ENCODE peak calls at places on chromosomes 6 and 20, in four cellular contexts. N is foreskin fibroblast, K is cardiac muscle cell, W is neural progenitor cell. F is an unnamed sample.

GRCh38 chr6:22575190-22575589 is 5.8 kb downstream of the HDGFL1 start:
- DNase-seq in N (peak), W (no peak), K (no peak), F (peak)

GRCh38 chr6:54428437-54428836 is 120.2 kb downstream of the TINAG start:
- DNase-seq in N (no peak), K (no peak), W (no peak), F (no peak)

GRCh38 chr6:75855047-75855446 is 106.0 kb downstream of the MYO6 start:
- DNase-seq in K (peak), N (peak), W (peak), F (peak)

GRCh38 chr6:113857565-113858066 is 471 bp downstream of the MARCKS start:
- DNase-seq in N (no peak), W (peak), K (peak), F (no peak)

GRCh38 chr20:35499271-35499670 is 30.2 kb downstream of the C20orf173 start:
- DNase-seq in K (no peak), N (no peak), W (no peak), F (no peak)

GRCh38 chr6:157592566-157592965 is 211.6 kb downstream of the ZDHHC14 start:
- DNase-seq in K (no peak), W (no peak), N (no peak), F (no peak)

GRCh38 chr6:122511193-122511924 is 39.8 kb upstream of the SERINC1 start:
- DNase-seq in K (no peak), N (no peak), W (no peak), F (no peak)

GRCh38 chr20:24910461-24910860 is 38.6 kb upstream of the CST7 start:
- DNase-seq in K (no peak), W (no peak), N (no peak), F (no peak)

GRCh38 chr6:135128268-135128914 is 52.7 kb upstream of the MYB start:
- DNase-seq in K (no peak), N (no peak), W (no peak), F (no peak)

GRCh38 chr20:16539280-16539679 is 34.0 kb downstream of the KIF16B start:
- DNase-seq in W (no peak), K (no peak), N (peak), F (no peak)

GRCh38 chr20:953742-954141 is 37.6 kb upstream of the ANGPT4 start:
- DNase-seq in N (peak), K (peak), W (peak), F (no peak)

DNA sequence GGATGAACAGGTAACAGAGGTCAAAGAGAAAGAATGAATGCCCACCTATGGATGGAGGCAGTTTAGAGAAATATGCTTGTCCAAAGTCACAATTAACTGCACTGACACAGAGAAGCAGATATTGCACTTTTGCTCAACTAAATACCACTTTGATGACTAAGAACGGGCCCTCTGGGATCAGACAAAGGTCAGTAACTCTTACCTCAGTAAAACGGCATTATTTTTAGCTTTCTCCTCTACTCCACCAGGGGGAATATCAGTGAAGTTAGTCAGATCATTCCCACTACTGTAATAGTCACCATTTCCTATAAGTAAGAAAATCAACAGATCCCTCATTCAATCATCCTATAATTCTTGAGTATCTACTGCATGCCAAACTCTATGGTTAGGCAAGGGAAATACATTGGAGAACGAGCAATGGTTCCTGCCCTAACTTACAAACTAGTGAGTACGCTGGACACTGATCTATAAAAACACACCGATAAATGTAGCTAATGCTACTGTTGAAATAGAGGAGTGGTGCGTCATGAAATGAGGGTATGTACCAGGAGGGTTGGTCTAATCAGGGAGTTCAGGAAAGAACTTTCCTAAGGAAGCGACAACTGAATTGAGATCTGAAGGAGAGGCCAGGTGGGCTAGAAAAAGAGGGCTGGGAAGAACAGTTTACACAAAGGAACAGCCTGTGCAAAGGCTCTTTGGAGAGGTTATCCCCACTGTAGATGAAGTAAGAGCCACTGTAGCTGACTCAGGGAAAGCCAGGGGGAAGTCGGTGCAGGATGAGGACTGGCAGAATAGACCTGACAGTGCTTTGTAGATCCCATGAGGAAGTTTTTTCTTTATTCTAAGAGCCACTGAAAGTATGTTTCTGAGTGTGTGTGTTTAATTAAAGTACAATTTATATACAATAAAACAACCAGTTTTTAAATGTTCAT is 9.2 kb downstream of the ECI2 start:
- DNase-seq in N (peak), W (no peak), K (no peak), F (peak)
- TF ChIP-seq CTCF in N (peak), W (no peak), K (peak), F (peak)

GRCh38 chr6:41638002-41638800 is at the start of gene MDFI:
- DNase-seq in K (peak), N (no peak), W (peak), F (peak)
- H3K4me3 ChIP-seq in K (peak), N (no peak), W (peak), F (peak)

GRCh38 chr6:100780648-100781047 is 100.5 kb downstream of the ASCC3 start:
- DNase-seq in W (no peak), N (no peak), K (no peak), F (no peak)

GRCh38 chr6:100774681-100775080 is 106.4 kb downstream of the ASCC3 start:
- DNase-seq in N (peak), W (no peak), K (no peak), F (peak)

DNA sequence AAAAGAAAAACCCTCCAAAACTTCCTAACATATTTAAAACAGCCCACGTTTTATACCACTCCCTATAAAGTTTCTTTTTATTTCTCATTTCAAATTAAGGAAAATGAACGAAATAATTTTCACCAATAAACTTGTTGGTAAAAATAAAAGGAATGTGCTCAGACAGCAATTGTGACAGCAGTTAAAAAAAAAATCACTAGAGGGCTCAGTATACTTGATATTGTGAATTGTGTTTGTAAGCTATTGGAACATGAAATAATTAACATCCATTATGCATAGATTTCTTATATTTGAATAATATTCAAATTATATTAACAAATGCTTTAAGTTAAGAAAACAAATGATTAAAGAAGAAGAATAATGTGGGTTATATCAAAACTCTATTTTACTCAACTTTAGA is 105.5 kb downstream of the ASCC3 start:
- DNase-seq in N (peak), W (no peak), K (no peak), F (no peak)
- TF ChIP-seq CTCF in N (peak), W (peak), K (peak), F (no peak)

GRCh38 chr20:47354710-47355488 is 1.6 kb downstream of the ZMYND8 start:
- DNase-seq in W (no peak), K (no peak), N (peak), F (peak)
- H3K4me3 ChIP-seq in W (peak), K (peak), N (peak), F (peak)

GRCh38 chr6:3162565-3163247 is 5.4 kb upstream of the TUBB2A start:
- DNase-seq in K (peak), W (peak), N (peak), F (peak)
- TF ChIP-seq CTCF in K (no peak), W (peak), N (peak), F (peak)

GRCh38 chr6:158706369-158706982 is 56.6 kb downstream of the SYTL3 start:
- DNase-seq in N (peak), K (peak), W (peak), F (peak)

GRCh38 chr6:158705386-158706126 is 55.7 kb downstream of the SYTL3 start:
- DNase-seq in N (no peak), W (no peak), K (no peak), F (no peak)

GRCh38 chr6:158708239-158708638 is 58.4 kb downstream of the SYTL3 start:
- DNase-seq in K (peak), W (no peak), N (peak), F (peak)

GRCh38 chr6:158707826-158708225 is 58.0 kb downstream of the SYTL3 start:
- DNase-seq in W (no peak), N (no peak), K (no peak), F (peak)

DNA sequence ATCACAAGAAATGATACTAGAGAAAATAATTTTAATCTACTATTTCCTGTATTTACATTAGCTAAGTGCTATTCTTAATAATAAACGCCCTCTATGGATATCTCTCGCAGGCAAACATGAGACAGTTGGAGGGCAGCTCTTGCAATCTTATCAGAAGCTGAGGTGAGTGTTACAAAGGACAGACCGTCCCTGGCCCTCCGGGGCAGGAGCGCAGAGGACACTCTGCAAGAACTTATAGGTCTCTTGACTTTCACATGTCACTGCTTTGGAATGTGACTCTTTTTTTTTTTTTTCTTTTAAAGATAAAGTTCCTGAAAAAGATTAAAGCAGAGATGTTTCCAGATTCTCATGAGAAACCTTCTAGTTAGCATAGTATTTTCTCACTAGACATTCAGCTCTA is 57.3 kb downstream of the SYTL3 start:
- DNase-seq in W (no peak), K (peak), N (peak), F (peak)
- H3K4me3 ChIP-seq in W (no peak), K (no peak), N (no peak), F (no peak)

GRCh38 chr6:151317995-151318365 is 73.4 kb downstream of the ZBTB2 start:
- DNase-seq in N (no peak), K (no peak), W (no peak), F (no peak)
- TF ChIP-seq CTCF in N (no peak), K (no peak), W (no peak), F (no peak)

DNA sequence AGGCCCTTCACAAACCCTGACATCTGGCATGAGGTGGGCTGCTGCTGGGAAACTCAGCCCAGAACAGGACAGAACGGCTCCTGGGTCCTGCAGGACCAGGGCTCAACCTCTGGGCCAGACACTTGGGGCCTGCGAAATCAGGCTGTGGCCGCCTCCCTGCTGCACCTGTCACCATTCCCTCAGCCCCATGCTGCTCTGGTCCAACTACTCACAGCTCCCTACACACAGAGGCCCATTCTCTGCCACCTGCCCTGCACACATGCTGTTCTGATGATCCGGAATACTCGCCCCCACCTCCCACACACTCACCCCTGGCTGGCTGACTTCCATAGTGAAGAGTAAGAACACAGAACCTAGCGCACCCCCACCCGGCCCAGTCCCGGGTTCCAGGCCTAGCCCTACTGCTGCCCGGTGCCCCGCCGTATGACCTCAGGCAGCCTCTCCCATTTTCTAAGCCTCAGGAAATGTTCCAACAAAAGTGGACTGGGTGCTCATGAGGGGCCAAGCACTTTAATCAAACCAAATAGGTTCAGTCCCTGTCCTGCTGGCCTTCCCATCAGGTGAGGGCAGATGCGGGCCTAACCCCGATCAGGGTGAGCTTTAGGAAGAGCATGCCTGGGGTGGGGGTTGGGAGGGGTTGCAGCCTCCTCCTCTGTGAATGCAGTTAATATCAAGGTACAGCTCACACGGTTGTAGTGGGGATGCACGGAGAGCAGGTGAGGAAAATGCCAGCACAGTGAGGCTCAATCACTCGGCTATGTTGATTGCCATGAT is 3.9 kb downstream of the PEDS1 start:
- DNase-seq in N (no peak), W (no peak), K (no peak), F (no peak)
- H3K4me3 ChIP-seq in N (no peak), W (no peak), K (no peak), F (no peak)

DNA sequence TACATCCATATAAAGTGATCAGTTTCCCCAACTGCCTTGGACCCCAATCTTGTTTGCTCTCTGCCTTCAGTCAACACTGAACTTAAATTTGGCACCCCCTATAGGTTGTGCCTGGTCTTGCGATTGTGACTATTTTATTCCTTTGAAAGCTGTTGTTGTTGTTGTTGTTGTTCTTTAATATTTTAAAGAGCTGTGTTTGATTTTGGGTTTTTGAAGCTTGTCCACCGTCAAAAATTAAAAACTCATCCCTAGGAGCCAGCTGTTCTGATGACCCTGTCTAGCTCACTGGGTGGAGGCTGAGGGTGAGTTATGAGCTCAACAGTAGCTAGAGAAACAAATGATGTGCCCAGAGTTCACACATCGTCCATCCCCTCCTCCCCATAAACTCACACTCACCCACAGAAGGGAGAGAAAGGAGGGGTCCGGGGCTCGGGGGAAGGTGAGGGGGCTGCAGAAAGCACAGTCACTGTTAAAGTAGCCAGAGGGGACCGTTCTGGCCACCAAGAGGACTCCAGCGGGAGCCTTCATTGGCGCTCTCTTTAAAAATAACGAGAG is 4.0 kb downstream of the SIM1 start:
- DNase-seq in N (peak), K (no peak), W (peak), F (no peak)
- TF ChIP-seq CTCF in N (peak), K (peak), W (peak), F (peak)

GRCh38 chr20:32455901-32456701 is 98.0 kb downstream of the ASXL1 start:
- DNase-seq in W (no peak), K (no peak), N (no peak), F (no peak)

GRCh38 chr20:32457476-32457986 is 99.4 kb downstream of the ASXL1 start:
- DNase-seq in K (peak), N (peak), W (peak), F (peak)

GRCh38 chr20:32458061-32458836 is 100.1 kb downstream of the ASXL1 start:
- DNase-seq in W (no peak), K (no peak), N (no peak), F (no peak)

GRCh38 chr20:32455171-32455900 is 97.2 kb downstream of the ASXL1 start:
- DNase-seq in N (no peak), W (no peak), K (no peak), F (no peak)

GRCh38 chr20:32456869-32457421 is 98.8 kb downstream of the ASXL1 start:
- DNase-seq in N (peak), W (peak), K (peak), F (peak)
- H3K4me3 ChIP-seq in N (peak), W (peak), K (peak), F (peak)